ENCODE peak calls at places on chromosomes 7 and 10, in five cellular contexts. D is mesendoderm; T is stimulated activated CD4-positive, alpha-beta T cell treated with anti-CD3 and anti-CD28 coated beads, Interleukin-2, amount 100 ng/mL, for 48 hours; Y is mucosa of gallbladder; F is choroid plexus epithelial cell. L is an unnamed sample.

GRCh38 chr7:95357623-95358022 is 33.3 kb upstream of the PON1 start:
- DNase-seq in Y (no peak), D (peak; percentile 19), T (no peak), F (peak; percentile 44), L (no peak)

GRCh38 chr7:32316831-32317230 is 173.3 kb downstream of the LSM5 start:
- DNase-seq in D (no peak), F (no peak), T (no peak), Y (no peak), L (no peak)

GRCh38 chr7:39127058-39127457 is 149.3 kb downstream of the POU6F2 start:
- DNase-seq in Y (no peak), T (no peak), D (no peak), F (no peak), L (no peak)

GRCh38 chr10:35386594-35387174 is 50.4 kb downstream of the CCNY start:
- DNase-seq in Y (peak; percentile 52), T (no peak), D (no peak), F (peak; percentile 70), L (no peak)

GRCh38 chr10:104657458-104657857 is 16.4 kb downstream of the SORCS3 start:
- DNase-seq in D (no peak), Y (no peak), T (no peak), F (no peak), L (no peak)

GRCh38 chr10:29039659-29040309 is 249.1 kb upstream of the LYZL1 start:
- DNase-seq in Y (no peak), F (peak; percentile 96), T (no peak), D (peak; percentile 61), L (no peak)

GRCh38 chr10:6871128-6871527 is 291.1 kb upstream of the PRKCQ start:
- DNase-seq in Y (no peak), T (no peak), D (no peak), F (no peak), L (no peak)

GRCh38 chr7:93115796-93116195 is 2.0 kb downstream of the SAMD9 start:
- DNase-seq in Y (no peak), F (peak; percentile 46), T (no peak), D (no peak), L (no peak)

GRCh38 chr7:98922392-98923107 is 44.2 kb downstream of the TRRAP start:
- DNase-seq in D (no peak), F (peak; percentile 97), Y (peak; percentile 36), T (no peak), L (no peak)

GRCh38 chr7:54932818-54933543 is 85.8 kb upstream of the EGFR start:
- DNase-seq in F (peak; percentile 67), T (no peak), Y (peak; percentile 58), D (peak; percentile 73), L (no peak)

GRCh38 chr7:50791921-50792341 is 9.2 kb upstream of the GRB10 start:
- DNase-seq in F (peak; percentile 74), T (no peak), D (peak; percentile 40), Y (no peak), L (no peak)

GRCh38 chr10:106768204-106768603 is 396.3 kb downstream of the SORCS1 start:
- DNase-seq in F (no peak), T (no peak), D (no peak), Y (no peak), L (no peak)

GRCh38 chr10:71719042-71719441 is 536 bp downstream of the C10orf105 start:
- DNase-seq in D (no peak), T (no peak), F (no peak), Y (no peak), L (no peak)

GRCh38 chr7:153190452-153190851 is 430.9 kb downstream of the ACTR3B start:
- DNase-seq in D (peak; percentile 90), T (no peak), F (no peak), Y (no peak), L (no peak)

GRCh38 chr7:148699024-148699771 is 495 bp downstream of the CUL1 start:
- DNase-seq in Y (peak; percentile 44), T (peak; percentile 61), D (peak; percentile 72), F (peak; percentile 61), L (peak; percentile 66)

GRCh38 chr7:22251284-22251683 is 105.7 kb downstream of the RAPGEF5 start:
- DNase-seq in D (peak; percentile 27), T (no peak), Y (no peak), F (no peak), L (no peak)

GRCh38 chr10:71081229-71081560 is 131.2 kb upstream of the UNC5B start:
- DNase-seq in F (no peak), Y (no peak), T (no peak), D (no peak), L (no peak)

GRCh38 chr7:143325215-143325614 is 9.3 kb downstream of the CLCN1 start:
- DNase-seq in D (no peak), T (no peak), Y (no peak), F (no peak), L (no peak)

GRCh38 chr10:112689327-112689726 is 242.3 kb downstream of the VTI1A start:
- DNase-seq in T (no peak), Y (no peak), F (peak; percentile 24), D (peak; percentile 64), L (no peak)

GRCh38 chr10:89029201-89029600 is 38.6 kb downstream of the FAS start:
- DNase-seq in T (no peak), Y (no peak), F (peak; percentile 48), D (no peak), L (no peak)

GRCh38 chr7:75559355-75559986 is 67.4 kb downstream of the SPDYE5 start:
- DNase-seq in Y (no peak), F (peak; percentile 5), D (no peak), T (no peak), L (no peak)

GRCh38 chr10:109993551-109993950 is 14.2 kb upstream of the ADD3 start:
- DNase-seq in D (no peak), T (no peak), F (no peak), Y (no peak), L (no peak)

GRCh38 chr7:6277476-6277875 is 5.1 kb upstream of the CYTH3 start:
- DNase-seq in T (no peak), F (no peak), D (no peak), Y (no peak), L (no peak)

GRCh38 chr10:12509794-12510100 is 160.4 kb downstream of the CAMK1D start:
- DNase-seq in D (no peak), T (no peak), F (no peak), Y (no peak), L (no peak)

GRCh38 chr10:68330852-68331454 is 911 bp upstream of the HNRNPH3 start:
- DNase-seq in Y (peak; percentile 25), D (peak; percentile 38), F (peak; percentile 30), T (peak; percentile 10), L (no peak)

GRCh38 chr7:84529480-84530205 is 335.1 kb upstream of the SEMA3A start:
- DNase-seq in D (peak; percentile 37), Y (no peak), T (no peak), F (peak; percentile 78), L (no peak)

GRCh38 chr10:75335983-75336382 is 65.6 kb downstream of the ZNF503 start:
- DNase-seq in D (no peak), F (no peak), T (no peak), Y (no peak), L (no peak)

GRCh38 chr10:84613336-84614021 is 285.1 kb downstream of the CCSER2 start:
- DNase-seq in T (no peak), Y (no peak), D (peak; percentile 96), F (peak; percentile 61), L (no peak)